ENCODE peak calls at places on chromosomes 16 and 17, in four cellular contexts. J is uterus, B is progenitor cell of endocrine pancreas, A is epithelial cell of esophagus. X is an unnamed sample.

GRCh38 chr16:66472961-66473610 is 46.0 kb downstream of the BEAN1 start:
- DNase-seq in J (no peak), B (no peak), A (no peak), X (no peak)

GRCh38 chr17:49512296-49513043 is 17.4 kb downstream of the NGFR start:
- DNase-seq in J (no peak), B (no peak), A (no peak), X (no peak)

GRCh38 chr16:24850289-24850931 is 4.6 kb downstream of the SLC5A11 start:
- DNase-seq in J (no peak), B (no peak), A (peak), X (no peak)

GRCh38 chr17:79741751-79742588 is 11.2 kb downstream of the ENPP7 start:
- DNase-seq in J (peak), B (peak), A (peak), X (peak)

GRCh38 chr16:20879175-20880053 is 20.7 kb downstream of the DCUN1D3 start:
- DNase-seq in J (no peak), B (no peak), A (peak), X (no peak)

GRCh38 chr17:18102640-18103039 is 5.9 kb upstream of the MYO15A start:
- DNase-seq in J (no peak), B (no peak), A (no peak), X (no peak)

GRCh38 chr17:48761114-48761513 is 32.6 kb upstream of the HOXB13 start:
- DNase-seq in J (no peak), B (no peak), A (no peak), X (no peak)

GRCh38 chr17:57528084-57528451 is 217.0 kb downstream of the CCDC182 start:
- DNase-seq in J (peak), B (no peak), A (no peak), X (no peak)

GRCh38 chr17:35713069-35713728 is 18.2 kb upstream of the RASL10B start:
- DNase-seq in J (no peak), B (no peak), A (no peak), X (no peak)

GRCh38 chr16:57260294-57260929 is 15.4 kb downstream of the ARL2BP start:
- DNase-seq in J (no peak), B (no peak), A (peak), X (no peak)

GRCh38 chr17:866568-867087 is 84.5 kb downstream of the MRM3 start:
- DNase-seq in J (no peak), B (no peak), A (no peak), X (no peak)

GRCh38 chr17:57687642-57688041 is 57.5 kb downstream of the CCDC182 start:
- DNase-seq in J (no peak), B (no peak), A (no peak), X (no peak)

GRCh38 chr16:62475573-62475972 is 439.3 kb upstream of the CDH8 start:
- DNase-seq in J (no peak), B (no peak), A (no peak), X (no peak)

GRCh38 chr17:17668358-17668757 is 12.9 kb upstream of the RAI1 start:
- DNase-seq in J (no peak), B (no peak), A (no peak), X (no peak)

GRCh38 chr16:22055881-22056280 is 36.5 kb upstream of the VWA3A start:
- DNase-seq in J (no peak), B (no peak), A (peak), X (no peak)

GRCh38 chr17:61335105-61335844 is 64.4 kb upstream of the TBX2 start:
- DNase-seq in J (no peak), B (no peak), A (no peak), X (no peak)

GRCh38 chr16:82888616-82889015 is 261.8 kb downstream of the CDH13 start:
- DNase-seq in J (no peak), B (no peak), A (no peak), X (no peak)

GRCh38 chr17:44921122-44921882 is 6.0 kb upstream of the GFAP start:
- DNase-seq in J (no peak), B (no peak), A (no peak), X (no peak)

GRCh38 chr17:80982426-80982974 is 9.1 kb upstream of the CHMP6 start:
- DNase-seq in J (no peak), B (no peak), A (no peak), X (no peak)

GRCh38 chr16:52721331-52721730 is 174.4 kb upstream of the TOX3 start:
- DNase-seq in J (no peak), B (no peak), A (no peak), X (no peak)

GRCh38 chr17:16377804-16378400 is 3.0 kb upstream of the UBB start:
- DNase-seq in J (no peak), B (no peak), A (peak), X (no peak)

GRCh38 chr16:87691686-87692079 is 74.1 kb downstream of the KLHDC4 start:
- DNase-seq in J (no peak), B (no peak), A (no peak), X (no peak)

GRCh38 chr17:16250635-16251034 is 33.6 kb downstream of the PIGL start:
- DNase-seq in J (no peak), B (no peak), A (peak), X (no peak)

GRCh38 chr16:67451704-67452435 is 20.9 kb downstream of the HSD11B2 start:
- DNase-seq in J (no peak), B (no peak), A (no peak), X (no peak)

GRCh38 chr16:84214451-84215066 is 23.6 kb downstream of the ADAD2 start:
- DNase-seq in J (no peak), B (no peak), A (peak), X (no peak)

GRCh38 chr17:8924595-8924994 is 40.9 kb downstream of the PIK3R5 start:
- DNase-seq in J (no peak), B (no peak), A (no peak), X (no peak)

GRCh38 chr17:67093348-67093747 is 49.0 kb downstream of the CACNG1 start:
- DNase-seq in J (no peak), B (no peak), A (no peak), X (no peak)

GRCh38 chr17:17088511-17089205 is 46.4 kb downstream of the MPRIP start:
- DNase-seq in J (no peak), B (no peak), A (no peak), X (no peak)

GRCh38 chr16:13779676-13780075 is 140.3 kb upstream of the ERCC4 start:
- DNase-seq in J (no peak), B (no peak), A (no peak), X (no peak)

GRCh38 chr16:23302045-23302956 is at the start of gene SCNN1B:
- DNase-seq in J (no peak), B (peak), A (no peak), X (no peak)

GRCh38 chr16:58098207-58099096 is 30.7 kb downstream of the CFAP20 start:
- DNase-seq in J (no peak), B (no peak), A (peak), X (no peak)

GRCh38 chr17:68057531-68057952 is 22.0 kb downstream of the KPNA2 start:
- DNase-seq in J (no peak), B (no peak), A (peak), X (no peak)

GRCh38 chr16:52799149-52799548 is 252.2 kb upstream of the TOX3 start:
- DNase-seq in J (no peak), B (no peak), A (no peak), X (no peak)

GRCh38 chr17:13321932-13322701 is 279.6 kb downstream of the HS3ST3A1 start:
- DNase-seq in J (no peak), B (no peak), A (no peak), X (no peak)

GRCh38 chr17:49621946-49622529 is 46.4 kb downstream of the NXPH3 start:
- DNase-seq in J (no peak), B (no peak), A (no peak), X (no peak)

GRCh38 chr17:63295288-63295687 is 150.8 kb downstream of the CYB561 start:
- DNase-seq in J (no peak), B (no peak), A (no peak), X (no peak)

GRCh38 chr17:63293310-63293709 is 152.8 kb downstream of the CYB561 start:
- DNase-seq in J (no peak), B (no peak), A (peak), X (no peak)

GRCh38 chr17:63290784-63291183 is 155.3 kb downstream of the CYB561 start:
- DNase-seq in J (no peak), B (no peak), A (no peak), X (no peak)

GRCh38 chr17:63289931-63290330 is 156.2 kb downstream of the CYB561 start:
- DNase-seq in J (no peak), B (no peak), A (no peak), X (no peak)

GRCh38 chr17:63291243-63291642 is 154.9 kb downstream of the CYB561 start:
- DNase-seq in J (no peak), B (no peak), A (no peak), X (no peak)
- TF ChIP-seq CTCF in J (no peak), B (no peak), A (no peak), X (no peak)

GRCh38 chr16:25896412-25896811 is 204.7 kb downstream of the HS3ST4 start:
- DNase-seq in J (no peak), B (no peak), A (no peak), X (no peak)

GRCh38 chr16:25895371-25895770 is 203.6 kb downstream of the HS3ST4 start:
- DNase-seq in J (no peak), B (no peak), A (no peak), X (no peak)

GRCh38 chr16:25893332-25893731 is 201.6 kb downstream of the HS3ST4 start:
- DNase-seq in J (no peak), B (no peak), A (no peak), X (no peak)

GRCh38 chr16:25897677-25898076 is 205.9 kb downstream of the HS3ST4 start:
- DNase-seq in J (no peak), B (no peak), A (no peak), X (no peak)
- TF ChIP-seq CTCF in J (no peak), B (no peak), A (no peak), X (no peak)

DNA sequence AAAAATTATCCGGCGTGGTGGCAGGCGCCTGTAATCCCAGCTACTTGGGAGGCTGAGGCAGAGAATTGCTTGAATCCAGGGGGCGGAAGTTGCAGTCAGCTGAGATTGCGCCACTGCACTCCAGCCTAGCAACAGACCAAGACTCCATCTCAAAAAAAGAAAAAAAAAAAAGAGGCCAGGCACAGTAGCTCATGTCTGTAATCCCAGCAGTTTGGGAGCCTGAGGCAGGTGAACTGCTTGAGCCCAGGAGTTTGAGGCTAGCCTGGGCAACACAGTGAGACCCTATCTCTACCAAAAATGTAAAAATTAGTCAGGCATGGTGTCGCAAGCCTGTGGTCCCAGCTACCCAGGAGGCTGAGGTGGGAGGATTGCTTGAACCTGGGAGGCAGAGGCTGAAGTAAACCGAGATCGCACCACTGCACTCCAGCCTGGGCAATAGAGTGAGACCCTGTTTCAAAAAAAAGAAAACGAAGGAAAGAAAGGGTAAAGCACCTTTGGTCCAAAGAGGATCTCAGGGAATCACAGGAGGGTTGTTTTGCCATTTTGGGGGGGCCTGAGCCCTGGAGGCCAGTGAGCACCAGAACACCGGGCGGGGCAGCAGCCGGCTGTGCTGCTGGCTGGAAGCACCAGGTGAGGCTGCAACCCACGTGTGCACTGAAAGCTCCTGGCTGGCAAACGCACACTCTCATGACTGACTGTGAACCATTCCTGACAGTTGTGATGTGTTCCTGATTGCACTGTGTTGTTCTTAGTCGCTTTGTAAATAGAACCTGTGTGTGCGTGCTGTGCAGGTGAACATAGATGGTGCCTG is 18.4 kb downstream of the HS3ST6 start:
- DNase-seq in J (no peak), B (no peak), A (peak), X (no peak)
- TF ChIP-seq CTCF in J (no peak), B (no peak), A (no peak), X (no peak)

DNA sequence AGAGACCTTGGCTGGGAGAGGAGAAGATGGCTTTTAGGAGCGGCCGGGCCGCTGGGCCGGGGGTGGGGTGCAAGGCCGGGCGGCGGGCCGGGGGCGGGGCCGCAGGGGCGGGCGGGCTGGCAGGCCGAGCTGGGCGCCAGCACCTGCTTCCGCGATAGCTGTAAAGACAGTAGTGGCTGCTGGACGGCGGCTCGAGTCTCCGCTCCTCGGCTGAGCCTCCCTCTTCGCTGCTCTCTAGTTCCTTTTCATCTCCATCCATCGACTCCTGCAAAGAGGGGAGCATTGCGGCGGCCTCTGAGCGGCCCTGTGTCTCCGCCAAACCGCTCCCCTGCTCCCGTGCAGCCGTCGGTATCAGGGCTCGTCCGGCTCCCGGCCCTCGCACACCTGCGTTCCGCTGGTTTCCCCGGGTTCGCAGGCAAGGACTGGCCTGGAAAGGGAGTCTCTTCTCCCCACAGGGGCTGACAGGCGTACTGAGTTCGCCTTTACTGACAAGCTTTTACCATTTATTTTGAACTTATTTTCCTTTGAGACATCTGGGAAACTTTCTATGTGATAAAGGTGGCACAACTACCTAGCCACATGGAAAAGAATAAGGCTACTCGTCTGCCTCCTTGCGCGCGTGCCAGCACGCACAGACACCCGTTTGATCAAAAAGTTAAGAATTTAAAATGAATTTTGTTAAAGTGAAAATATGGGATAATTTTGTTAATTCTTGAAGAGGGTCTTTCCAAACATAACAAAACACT is at the start of gene C17orf75:
- DNase-seq in J (peak), B (peak), A (peak), X (peak)
- TF ChIP-seq CTCF in J (no peak), B (no peak), A (no peak), X (no peak)

DNA sequence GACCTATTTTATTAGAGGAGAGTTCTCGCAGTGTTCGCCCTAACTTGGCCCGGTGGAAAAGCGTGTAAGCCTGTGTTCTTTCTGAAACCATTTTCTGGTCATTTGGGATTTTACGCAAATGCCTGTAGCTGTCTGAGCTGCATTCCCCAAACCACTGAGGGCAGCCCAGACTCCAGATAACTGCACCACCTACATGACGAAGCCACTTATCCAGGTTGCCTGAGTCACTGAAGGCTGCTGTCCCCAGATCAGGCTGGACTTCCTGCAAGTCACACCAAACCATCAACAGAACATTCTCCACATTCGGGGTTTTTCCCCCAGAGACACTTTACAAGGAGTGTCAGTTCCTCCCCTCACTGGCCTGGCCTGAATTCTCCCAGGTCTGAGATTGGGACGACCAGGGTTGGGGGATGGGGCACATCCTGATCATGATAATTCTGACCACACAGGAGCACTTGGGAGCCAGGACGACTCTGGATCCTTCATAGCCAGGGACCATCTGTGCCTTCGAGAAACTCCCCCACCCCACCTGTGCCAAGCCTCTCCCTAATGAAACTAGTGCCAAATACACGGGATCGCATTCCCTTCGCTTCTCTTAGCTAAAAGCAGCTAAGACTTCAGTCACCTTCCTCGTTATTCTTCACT is 2.3 kb downstream of the RPRML start:
- DNase-seq in J (no peak), B (no peak), A (no peak), X (no peak)
- TF ChIP-seq CTCF in J (no peak), B (no peak), A (peak), X (no peak)

GRCh38 chr16:48334325-48334724 is 50.9 kb downstream of the SIAH1 start:
- DNase-seq in J (no peak), B (no peak), A (no peak), X (no peak)
- TF ChIP-seq CTCF in J (no peak), B (no peak), A (no peak), X (no peak)

DNA sequence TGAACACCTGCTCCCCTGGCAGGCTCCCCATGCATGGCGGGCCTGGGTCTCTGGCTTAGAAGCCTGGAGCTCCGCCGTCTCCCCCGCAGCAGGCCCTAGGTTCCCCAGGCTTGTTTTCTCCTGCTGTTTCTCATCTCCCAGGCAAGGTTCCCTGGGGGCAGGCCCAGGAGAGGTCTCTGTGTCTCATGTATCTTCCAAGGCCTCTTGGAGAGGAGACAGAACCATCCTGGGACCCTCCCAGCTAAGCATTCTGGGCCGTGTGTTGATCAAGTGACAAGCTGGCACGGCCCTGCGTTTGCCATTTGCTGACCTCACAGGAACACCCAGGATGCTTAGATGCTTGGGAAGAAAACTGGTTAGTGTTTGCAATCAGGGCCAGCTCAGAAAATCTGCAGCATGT is 202.4 kb upstream of the CIBAR2 start:
- DNase-seq in J (no peak), B (no peak), A (no peak), X (no peak)
- TF ChIP-seq CTCF in J (no peak), B (no peak), A (no peak), X (no peak)

GRCh38 chr17:7717756-7718350 is 309 bp downstream of the DNAH2 start:
- DNase-seq in J (no peak), B (no peak), A (no peak), X (no peak)

GRCh38 chr17:7716299-7716886 is 1.2 kb upstream of the DNAH2 start:
- DNase-seq in J (no peak), B (no peak), A (no peak), X (no peak)

GRCh38 chr17:7719661-7720060 is 2.1 kb downstream of the DNAH2 start:
- DNase-seq in J (no peak), B (no peak), A (no peak), X (no peak)

GRCh38 chr17:7714721-7715594 is 2.6 kb upstream of the DNAH2 start:
- DNase-seq in J (no peak), B (no peak), A (no peak), X (no peak)

GRCh38 chr17:7716901-7717755 is at the start of gene DNAH2:
- DNase-seq in J (peak), B (peak), A (peak), X (peak)
- TF ChIP-seq CTCF in J (peak), B (peak), A (peak), X (peak)

GRCh38 chr16:4515611-4516233 is 22.9 kb downstream of the CDIP1 start:
- DNase-seq in J (no peak), B (no peak), A (no peak), X (no peak)

GRCh38 chr16:4519274-4520058 is 19.1 kb downstream of the CDIP1 start:
- DNase-seq in J (no peak), B (no peak), A (no peak), X (no peak)

GRCh38 chr16:4518281-4518680 is 20.3 kb downstream of the CDIP1 start:
- DNase-seq in J (no peak), B (no peak), A (no peak), X (no peak)

GRCh38 chr16:4520913-4521312 is 17.7 kb downstream of the CDIP1 start:
- DNase-seq in J (no peak), B (no peak), A (no peak), X (no peak)

GRCh38 chr16:4517812-4518211 is 20.8 kb downstream of the CDIP1 start:
- DNase-seq in J (no peak), B (peak), A (peak), X (no peak)
- TF ChIP-seq CTCF in J (peak), B (peak), A (peak), X (peak)

GRCh38 chr17:6567528-6568185 is 11.3 kb upstream of the PITPNM3 start:
- DNase-seq in J (no peak), B (no peak), A (peak), X (peak)
- TF ChIP-seq CTCF in J (no peak), B (no peak), A (peak), X (no peak)